ENCODE peak calls at places on chromosomes 6 and 20, in nine cellular contexts. D is HEK293T; R is erythroblast; K is hippocampal formation; M is amniotic stem cell; S is endothelial cell; A is adrenal gland; Z is activated T-helper 1 cell treated with anti-CD3 and anti-CD28 coated beads, Interleukin-2, amount 50 U/mL, for 16 hours; J is stomach. T is an unnamed sample.

GRCh38 chr20:18666803-18667460 is 79.1 kb downstream of the DTD1 start:
- DNase-seq in D (no peak), R (no peak), K (no peak), M (no peak), S (no peak), A (no peak), Z (no peak), J (no peak), T (no peak)

GRCh38 chr20:12928755-12929401 is 79.9 kb upstream of the SPTLC3 start:
- DNase-seq in D (no peak), R (no peak), K (no peak), M (no peak), S (no peak), A (no peak), Z (no peak), J (no peak), T (peak)

GRCh38 chr6:133631421-133631820 is 257.5 kb upstream of the TCF21 start:
- DNase-seq in D (no peak), R (no peak), K (no peak), M (no peak), S (no peak), A (no peak), Z (no peak), J (no peak), T (no peak)

GRCh38 chr6:39053016-39053595 is 4.5 kb downstream of the GLP1R start:
- DNase-seq in D (no peak), R (no peak), K (no peak), M (no peak), S (no peak), A (no peak), Z (no peak), J (no peak), T (no peak)

GRCh38 chr20:52426856-52427255 is 235.3 kb upstream of the ZFP64 start:
- DNase-seq in D (no peak), R (no peak), K (no peak), M (no peak), S (no peak), A (no peak), Z (no peak), J (no peak), T (no peak)

GRCh38 chr6:126701799-126702198 is 361.9 kb downstream of the CENPW start:
- DNase-seq in D (no peak), R (no peak), K (no peak), M (no peak), S (no peak), A (no peak), Z (no peak), J (no peak), T (no peak)

GRCh38 chr6:13216236-13216933 is 112.0 kb downstream of the TBC1D7 start:
- DNase-seq in D (no peak), R (no peak), K (no peak), M (no peak), S (no peak), A (no peak), Z (no peak), J (no peak), T (no peak)

GRCh38 chr6:48032156-48032555 is 78.8 kb downstream of the PTCHD4 start:
- DNase-seq in D (no peak), R (no peak), K (no peak), M (peak), S (no peak), A (peak), Z (no peak), J (no peak), T (peak)